ENCODE peak calls at places on chromosomes 2 and 18, in four cellular contexts. S, Q, C and G are unnamed samples.

GRCh38 chr2:181106789-181107418 is 126.5 kb downstream of the UBE2E3 start:
- DNase-seq in Q (no peak), S (no peak), C (no peak), G (no peak)

GRCh38 chr2:71671203-71671602 is 217.8 kb downstream of the DYSF start:
- DNase-seq in S (no peak), Q (no peak), C (no peak), G (no peak)

GRCh38 chr2:235330775-235331438 is 162.9 kb upstream of the AGAP1 start:
- DNase-seq in S (no peak), C (no peak), Q (no peak), G (no peak)

GRCh38 chr2:43169987-43170732 is 56.2 kb downstream of the ZFP36L2 start:
- DNase-seq in S (peak; percentile 83), Q (peak; percentile 89), C (peak; percentile 47), G (no peak)

GRCh38 chr2:43224571-43225092 is 1.8 kb downstream of the ZFP36L2 start:
- DNase-seq in Q (no peak), C (peak; percentile 20), S (no peak), G (peak; percentile 70)

GRCh38 chr2:223889133-223889769 is 51.9 kb upstream of the AP1S3 start:
- DNase-seq in S (no peak), Q (no peak), C (no peak), G (no peak)

GRCh38 chr2:177882501-177882900 is 190.1 kb downstream of the PDE11A start:
- DNase-seq in C (no peak), S (no peak), Q (no peak), G (no peak)

GRCh38 chr2:215843579-215843978 is 169.8 kb downstream of the MREG start:
- DNase-seq in C (no peak), Q (no peak), S (no peak), G (no peak)

GRCh38 chr2:240468300-240469238 is 33.1 kb downstream of the GPC1 start:
- DNase-seq in S (no peak), Q (no peak), C (no peak), G (peak; percentile 43)

GRCh38 chr2:85501244-85501643 is 37.7 kb upstream of the MAT2A start:
- DNase-seq in Q (no peak), C (no peak), S (peak; percentile 60), G (no peak)

GRCh38 chr2:135694711-135695110 is 46.9 kb upstream of the UBXN4 start:
- DNase-seq in S (no peak), Q (no peak), C (no peak), G (no peak)

GRCh38 chr18:76496200-76496890 is 1.3 kb upstream of the ZNF516 start:
- DNase-seq in S (no peak), Q (peak; percentile 76), C (no peak), G (peak; percentile 87)

GRCh38 chr2:46430992-46431391 is 48.4 kb upstream of the TMEM247 start:
- DNase-seq in Q (no peak), S (no peak), C (no peak), G (no peak)

GRCh38 chr18:27921392-27921791 is 255.5 kb downstream of the CDH2 start:
- DNase-seq in Q (no peak), S (no peak), C (no peak), G (no peak)

GRCh38 chr2:23651187-23651983 is 266.4 kb downstream of the KLHL29 start:
- DNase-seq in Q (no peak), S (no peak), C (no peak), G (no peak)

GRCh38 chr2:95346738-95347671 is 49.9 kb downstream of the KCNIP3 start:
- DNase-seq in C (no peak), Q (peak; percentile 45), S (peak; percentile 39), G (peak; percentile 70)

GRCh38 chr18:6414723-6415362 is at the start of gene L3MBTL4:
- DNase-seq in Q (peak; percentile 78), C (no peak), S (no peak), G (peak; percentile 77)

GRCh38 chr2:235541838-235542549 is 48.2 kb downstream of the AGAP1 start:
- DNase-seq in S (no peak), Q (peak; percentile 78), C (no peak), G (no peak)

GRCh38 chr2:225737556-225737955 is 338.0 kb downstream of the NYAP2 start:
- DNase-seq in Q (no peak), C (no peak), S (no peak), G (no peak)

GRCh38 chr2:127675335-127676261 is at the start of gene LIMS2:
- DNase-seq in S (no peak), Q (no peak), C (no peak), G (peak; percentile 85)

GRCh38 chr2:20071397-20072383 is 20.3 kb upstream of the LAPTM4A start:
- DNase-seq in Q (no peak), C (no peak), S (no peak), G (peak; percentile 83)

DNA sequence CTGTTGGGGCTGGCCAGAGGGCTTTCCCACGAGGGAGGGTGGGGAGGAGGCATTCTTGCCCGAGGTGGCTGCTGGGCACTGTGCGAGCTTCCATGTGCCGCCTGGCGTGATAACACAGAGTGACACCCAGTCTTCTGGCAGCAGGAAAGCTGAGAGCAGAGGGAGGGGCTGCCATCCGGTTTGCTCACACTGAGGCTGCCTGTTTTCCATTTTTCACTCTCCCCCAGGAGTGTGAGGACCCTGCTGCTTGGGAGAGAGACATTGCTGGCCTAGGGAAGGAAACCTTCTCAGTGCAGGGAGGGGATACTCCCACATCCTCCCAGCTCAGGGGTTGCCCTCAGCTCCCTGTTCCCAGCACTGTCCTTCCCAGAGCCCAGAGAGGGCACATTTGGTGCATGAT is 73.1 kb downstream of the INHBB start:
- DNase-seq in C (no peak), S (no peak), Q (no peak), G (peak; percentile 45)
- H3K4me1 ChIP-seq in C (no peaks in the 10 kb centered on the region), S (no peaks in the 10 kb centered on the region), Q (no peaks in the 10 kb centered on the region), G (no peaks in the 10 kb centered on the region)

GRCh38 chr18:48597110-48597509 is 58.3 kb downstream of the CTIF start:
- DNase-seq in S (no peak), C (no peak), Q (no peak), G (no peak)

GRCh38 chr18:48597671-48598070 is 58.8 kb downstream of the CTIF start:
- DNase-seq in C (no peak), Q (no peak), S (no peak), G (no peak)

GRCh38 chr18:48594725-48595124 is 55.9 kb downstream of the CTIF start:
- DNase-seq in C (no peak), Q (no peak), S (no peak), G (peak; percentile 73)

GRCh38 chr18:48592540-48592939 is 53.7 kb downstream of the CTIF start:
- DNase-seq in C (no peak), S (peak; percentile 48), Q (no peak), G (no peak)

GRCh38 chr18:48595703-48596218 is 56.9 kb downstream of the CTIF start:
- DNase-seq in S (no peak), Q (no peak), C (no peak), G (no peak)
- H3K9me3 ChIP-seq in S (no peaks in the 10 kb centered on the region), Q (no peaks in the 10 kb centered on the region), C (no peaks in the 10 kb centered on the region), G (no peaks in the 10 kb centered on the region)

GRCh38 chr18:48929212-48929612 is 21.6 kb downstream of the SMAD7 start:
- DNase-seq in Q (no peak), S (no peak), C (no peak), G (peak; percentile 40)
- H3K4me1 ChIP-seq in Q (peaks cover 95% of the 10 kb centered on the region), S (peaks cover 62% of the 10 kb centered on the region), C (peaks cover 86% of the 10 kb centered on the region), G (peaks cover 78% of the 10 kb centered on the region)

GRCh38 chr2:104866883-104867350 is 13.0 kb downstream of the POU3F3 start:
- DNase-seq in S (no peak), Q (no peak), C (no peak), G (no peak)
- H3K9me3 ChIP-seq in S (no peaks in the 10 kb centered on the region), Q (no peaks in the 10 kb centered on the region), C (no peaks in the 10 kb centered on the region), G (no peaks in the 10 kb centered on the region)

GRCh38 chr2:170816499-170817246 is at the start of gene GAD1:
- DNase-seq in C (peak; percentile 17), Q (peak; percentile 85), S (peak; percentile 87), G (peak; percentile 85)
- H3K4me1 ChIP-seq in C (peaks cover 57% of the 10 kb centered on the region), Q (peaks cover 41% of the 10 kb centered on the region), S (peaks cover 6% of the 10 kb centered on the region), G (peaks cover 2% of the 10 kb centered on the region)

DNA sequence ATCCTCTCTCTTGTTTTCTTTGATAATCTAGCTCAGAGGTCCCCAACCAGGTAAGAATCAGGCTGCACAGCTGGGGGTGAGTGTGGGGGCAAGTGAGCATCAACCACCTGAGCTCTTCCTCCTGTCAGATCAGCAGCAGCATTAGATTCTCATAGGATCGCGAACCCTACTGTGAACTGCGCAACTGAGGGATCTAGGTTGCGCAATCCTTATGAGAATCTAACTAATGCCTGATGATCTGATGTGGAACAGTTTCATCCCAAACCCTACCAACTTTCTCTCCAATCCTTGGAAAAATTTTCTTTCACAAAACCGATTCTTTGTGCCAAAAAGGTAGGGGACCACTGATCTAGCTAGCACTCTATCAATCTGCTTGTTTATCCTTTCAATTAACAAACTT is 678.3 kb downstream of the CBLN2 start:
- DNase-seq in S (no peak), C (no peak), Q (no peak), G (no peak)
- H3K9me3 ChIP-seq in S (no peaks in the 10 kb centered on the region), C (no peaks in the 10 kb centered on the region), Q (no peaks in the 10 kb centered on the region), G (no peaks in the 10 kb centered on the region)

DNA sequence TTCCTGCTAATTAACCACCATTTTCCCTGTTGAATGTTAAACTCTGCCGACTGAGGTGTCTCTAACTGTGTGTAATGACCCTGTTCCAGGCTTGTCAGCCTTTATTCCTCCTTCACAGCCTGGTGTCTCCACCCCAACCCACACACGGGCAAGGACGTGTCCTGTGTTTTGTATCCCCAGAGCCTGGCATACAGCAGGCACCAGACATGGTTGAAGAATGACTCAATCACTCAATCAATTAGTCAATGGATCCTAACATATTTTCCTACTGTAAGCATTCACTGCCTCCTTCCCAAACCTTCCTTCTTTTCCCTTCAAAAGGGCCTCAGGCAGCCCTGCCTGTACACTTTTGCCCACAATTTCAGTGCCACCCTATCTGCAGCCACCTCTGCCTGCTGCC is 2.7 kb upstream of the TNS1 start:
- DNase-seq in Q (no peak), C (no peak), S (no peak), G (peak; percentile 21)
- H3K4me1 ChIP-seq in Q (peaks cover 6% of the 10 kb centered on the region), C (no peaks in the 10 kb centered on the region), S (no peaks in the 10 kb centered on the region), G (peaks cover 11% of the 10 kb centered on the region)

GRCh38 chr2:144252694-144253093 is 267.2 kb downstream of the ZEB2 start:
- DNase-seq in Q (no peak), C (no peak), S (no peak), G (no peak)
- H3K9me3 ChIP-seq in Q (peaks cover 29% of the 10 kb centered on the region), C (peaks cover 19% of the 10 kb centered on the region), S (peaks cover 15% of the 10 kb centered on the region), G (no peaks in the 10 kb centered on the region)

GRCh38 chr2:231100990-231101389 is 23.9 kb downstream of the HTR2B start:
- DNase-seq in C (no peak), Q (no peak), S (no peak), G (no peak)
- H3K4me1 ChIP-seq in C (no peaks in the 10 kb centered on the region), Q (peaks cover 6% of the 10 kb centered on the region), S (no peaks in the 10 kb centered on the region), G (no peaks in the 10 kb centered on the region)

GRCh38 chr18:56217406-56217805 is 421.0 kb downstream of the TXNL1 start:
- DNase-seq in C (no peak), Q (no peak), S (no peak), G (no peak)

GRCh38 chr18:56210466-56210865 is 427.9 kb downstream of the TXNL1 start:
- DNase-seq in S (no peak), C (no peak), Q (no peak), G (no peak)

GRCh38 chr18:56214706-56215105 is 423.7 kb downstream of the TXNL1 start:
- DNase-seq in C (no peak), Q (no peak), S (peak; percentile 8), G (no peak)
- H3K9me3 ChIP-seq in C (no peaks in the 10 kb centered on the region), Q (peaks cover 2% of the 10 kb centered on the region), S (no peaks in the 10 kb centered on the region), G (no peaks in the 10 kb centered on the region)